ENCODE peak calls at places on chromosomes 16 and 17, in four cellular contexts. D is HepG2, F is A549, O is K562. Q is an unnamed sample.

GRCh38 chr16:17331071-17331521 is 139.7 kb downstream of the XYLT1 start:
- DNase-seq in F (no peak), D (no peak), O (no peak), Q (no peak)

GRCh38 chr16:84754353-84754856 is 54.6 kb downstream of the USP10 start:
- DNase-seq in O (peak), D (peak), F (peak), Q (peak)

GRCh38 chr17:41058741-41059140 is 1.2 kb downstream of the KRTAP2-3 start:
- DNase-seq in F (no peak), D (peak), O (no peak), Q (no peak)

GRCh38 chr17:42843358-42843934 is 934 bp upstream of the AOC2 start:
- DNase-seq in O (peak), D (peak), F (peak), Q (no peak)

GRCh38 chr17:47239663-47240374 is 13.8 kb upstream of the ITGB3 start:
- DNase-seq in D (no peak), O (peak), F (peak), Q (no peak)

GRCh38 chr17:73358668-73359067 is 46.9 kb upstream of the CDC42EP4 start:
- DNase-seq in O (no peak), D (no peak), F (no peak), Q (no peak)

GRCh38 chr17:79476074-79476473 is 134.8 kb downstream of the RBFOX3 start:
- DNase-seq in O (peak), D (no peak), F (no peak), Q (no peak)

GRCh38 chr17:17663160-17664072 is 17.8 kb upstream of the RAI1 start:
- DNase-seq in O (peak), D (peak), F (peak), Q (peak)

GRCh38 chr17:37714897-37715296 is 30.0 kb downstream of the HNF1B start:
- DNase-seq in D (no peak), O (no peak), F (peak), Q (no peak)

GRCh38 chr17:82297280-82297803 is 20.1 kb downstream of the CD7 start:
- DNase-seq in D (no peak), F (peak), O (peak), Q (no peak)

GRCh38 chr17:48500435-48501426 is 30.1 kb downstream of the HOXB1 start:
- DNase-seq in O (peak), F (no peak), D (no peak), Q (no peak)

GRCh38 chr16:88714420-88715302 is 8.4 kb downstream of the CTU2 start:
- DNase-seq in F (no peak), O (no peak), D (no peak), Q (no peak)

DNA sequence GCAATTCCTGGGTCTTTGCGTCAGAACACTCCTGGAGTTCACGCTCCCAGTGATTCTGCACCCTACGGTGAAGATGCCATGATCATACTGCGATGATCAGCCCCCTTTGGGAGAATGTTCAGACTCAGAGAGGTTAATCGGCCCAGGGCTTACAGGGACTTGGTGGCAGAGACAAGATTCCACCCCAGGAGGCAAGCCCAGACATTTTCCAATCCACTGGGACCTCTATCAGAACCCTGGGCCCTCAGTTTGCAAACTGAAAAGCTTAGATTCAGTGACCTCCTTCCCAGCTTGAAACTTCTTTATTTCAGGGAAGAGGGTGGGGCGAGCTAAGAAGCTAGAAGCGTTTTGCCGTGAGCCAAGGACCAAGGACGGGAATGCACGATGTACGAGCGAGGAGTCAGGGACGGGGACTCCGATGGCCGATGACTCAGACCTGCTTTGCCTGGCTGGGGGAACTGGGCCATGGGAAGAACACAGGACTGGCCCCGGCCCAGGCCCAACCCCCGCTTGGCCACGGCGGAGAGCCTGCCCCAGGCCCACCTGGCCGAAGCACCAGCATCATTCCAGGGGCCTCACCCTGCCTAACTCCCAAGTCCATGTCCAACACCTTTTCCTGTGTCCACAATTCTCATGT is 34.7 kb downstream of the SOCS3 start:
- DNase-seq in D (no peak), O (no peak), F (no peak), Q (no peak)
- TF ChIP-seq EP300 in D (no peak), O (no peak), F (no peak), Q (no peak)

GRCh38 chr16:50351952-50352351 is 16.8 kb downstream of the BRD7 start:
- DNase-seq in O (no peak), D (no peak), F (no peak), Q (no peak)

GRCh38 chr16:50351116-50351515 is 17.7 kb downstream of the BRD7 start:
- DNase-seq in F (no peak), D (no peak), O (no peak), Q (no peak)

GRCh38 chr16:50359626-50360025 is 9.2 kb downstream of the BRD7 start:
- DNase-seq in D (no peak), F (no peak), O (no peak), Q (no peak)

GRCh38 chr16:50354082-50354481 is 14.7 kb downstream of the BRD7 start:
- DNase-seq in O (no peak), D (no peak), F (no peak), Q (no peak)

DNA sequence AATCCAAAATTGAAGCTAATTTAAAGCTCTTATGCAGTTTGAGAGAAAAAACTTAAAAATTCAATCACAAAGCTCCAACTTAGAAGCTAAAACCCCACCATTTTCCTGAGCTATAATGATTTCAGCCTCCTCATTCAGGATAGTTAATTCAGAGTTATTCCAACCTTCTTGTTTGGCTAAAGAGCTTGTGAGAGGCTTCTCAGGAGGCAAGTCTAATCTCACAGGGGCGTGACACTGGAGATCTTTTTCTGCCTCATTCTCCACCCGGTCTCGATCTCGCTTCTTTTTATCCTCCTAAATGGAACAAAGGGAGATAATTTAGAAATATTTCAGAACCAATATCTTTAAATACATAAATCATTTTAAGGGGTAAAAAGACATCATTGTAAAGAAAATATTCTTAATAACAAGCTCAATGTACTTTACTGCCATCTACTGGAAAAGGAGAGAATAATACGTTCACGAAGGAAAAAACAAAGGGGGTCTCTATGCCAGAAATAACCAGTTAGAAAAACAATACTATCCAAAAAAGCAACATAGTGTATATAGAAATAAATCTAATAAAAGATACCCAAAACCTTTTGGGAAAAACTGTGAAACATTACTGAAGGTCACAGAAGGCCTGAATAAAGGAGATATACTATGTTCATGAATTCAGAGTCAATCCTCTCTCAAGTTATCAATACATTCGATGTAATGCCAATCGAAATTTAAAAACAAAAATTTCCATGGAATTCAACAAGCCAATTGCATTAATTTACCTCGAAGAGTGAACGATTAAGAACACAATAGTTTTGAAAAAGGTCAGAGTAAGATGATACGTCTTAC is 13.9 kb downstream of the BRD7 start:
- DNase-seq in F (no peak), O (peak), D (no peak), Q (no peak)
- TF ChIP-seq PHF8 in F (no peak), O (no peak), D (no peak), Q (no peak)

DNA sequence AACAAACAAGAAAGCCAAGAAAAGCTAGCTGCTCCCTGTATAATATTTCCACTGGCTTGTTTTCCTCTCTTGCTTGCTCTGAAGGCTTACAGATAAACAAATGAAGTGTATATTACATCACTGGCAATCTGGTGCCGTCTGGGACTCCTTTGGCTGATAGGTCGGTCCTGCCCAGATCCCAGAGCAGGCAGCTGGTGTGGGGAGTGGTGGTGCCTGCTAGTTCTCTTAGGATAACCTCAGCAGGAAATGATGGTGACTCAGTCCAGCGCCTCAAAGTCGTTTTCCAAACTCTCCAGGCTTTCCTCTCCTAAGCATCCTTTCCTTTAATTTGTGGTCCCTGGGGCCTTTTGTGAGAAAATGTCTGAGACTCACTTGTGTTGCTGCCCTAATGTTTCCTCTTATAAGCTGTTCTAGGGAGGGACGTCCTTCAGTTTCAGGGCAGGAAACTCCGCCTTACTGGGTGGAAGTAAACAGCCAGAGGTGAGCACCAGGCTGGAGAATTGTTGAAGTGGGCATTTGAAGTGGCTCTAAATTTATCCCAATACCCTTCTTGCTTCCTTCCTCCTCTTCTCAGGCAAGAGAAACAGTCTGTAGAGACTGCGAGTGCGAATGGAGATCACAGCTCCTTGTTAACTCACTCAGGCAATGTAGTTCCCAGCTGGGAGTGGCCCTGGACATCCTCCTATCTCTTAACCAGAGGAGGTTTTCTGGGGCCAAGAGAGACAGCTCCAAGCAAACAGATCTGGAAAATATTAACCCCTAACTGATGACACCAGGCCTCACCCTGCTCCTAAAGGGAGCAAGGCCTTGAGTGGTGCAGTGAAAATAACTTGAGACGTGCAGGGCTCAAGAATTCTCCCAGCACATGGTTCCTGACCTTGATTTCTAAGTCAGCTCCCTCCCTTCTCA is 34.9 kb downstream of the CD300LF start:
- DNase-seq in D (no peak), F (peak), O (no peak), Q (no peak)
- TF ChIP-seq MAFK in D (no peak), F (no peak), O (no peak), Q (no peak)

GRCh38 chr17:27549251-27549919 is 81.6 kb upstream of the LGALS9 start:
- DNase-seq in O (no peak), F (no peak), D (no peak), Q (no peak)

GRCh38 chr17:27552467-27552779 is 78.6 kb upstream of the LGALS9 start:
- DNase-seq in O (no peak), F (peak), D (peak), Q (no peak)

GRCh38 chr17:27551701-27552466 is 79.1 kb upstream of the LGALS9 start:
- DNase-seq in D (peak), O (no peak), F (peak), Q (no peak)

GRCh38 chr17:27550974-27551505 is 79.9 kb upstream of the LGALS9 start:
- DNase-seq in D (no peak), O (no peak), F (no peak), Q (no peak)

GRCh38 chr17:27550291-27550930 is 80.6 kb upstream of the LGALS9 start:
- DNase-seq in F (no peak), O (no peak), D (no peak), Q (no peak)
- TF ChIP-seq EP300 in F (no peak), O (no peak), D (no peak), Q (no peak)

Q was measured in H1.